ENCODE peak calls at places on chromosomes 3 and 15, in nine cellular contexts. D is thyroid gland, E is esophagus muscularis mucosa, R is PC-3, M is heart right ventricle, F is sigmoid colon, T is fibroblast of lung, J is HCT116, G is lung. L is an unnamed sample. For H3K4me1, the result is how much of the 10 kb centered on the place peaks cover.

GRCh38 chr15:40768492-40769309 is 1.1 kb upstream of the C15orf62 start:
- DNase-seq in D (no peak), M (no peak), J (no peak), F (no peak), R (no peak), T (peak), E (no peak), G (no peak), L (no peak)

GRCh38 chr3:152915695-152916094 is 80.8 kb downstream of the P2RY1 start:
- DNase-seq in R (peak), T (no peak), F (no peak), G (no peak), M (no peak), J (no peak), D (no peak), E (no peak), L (no peak)

GRCh38 chr15:72271221-72271620 is 1.1 kb downstream of the PARP6 start:
- DNase-seq in R (no peak), F (no peak), T (no peak), M (no peak), G (no peak), E (no peak), D (no peak), J (no peak), L (no peak)

GRCh38 chr15:41904487-41905359 is 10.9 kb upstream of the SPTBN5 start:
- DNase-seq in T (peak), J (peak), R (peak), G (peak), F (peak), D (peak), M (no peak), E (no peak), L (peak)

GRCh38 chr3:14483286-14483685 is 56.9 kb downstream of the GRIP2 start:
- DNase-seq in G (no peak), R (no peak), T (no peak), F (no peak), J (no peak), D (no peak), M (no peak), E (no peak), L (no peak)

GRCh38 chr3:65846936-65847335 is 191.8 kb downstream of the MAGI1 start:
- DNase-seq in F (no peak), M (no peak), T (no peak), D (no peak), J (no peak), R (no peak), G (no peak), E (no peak), L (no peak)

GRCh38 chr3:42704136-42704841 is 1.7 kb upstream of the HHATL start:
- DNase-seq in M (no peak), T (no peak), F (no peak), R (peak), G (no peak), J (no peak), E (no peak), D (no peak), L (no peak)

GRCh38 chr15:66778314-66778665 is 76.3 kb downstream of the SMAD6 start:
- DNase-seq in G (no peak), J (no peak), R (no peak), F (no peak), M (no peak), E (no peak), T (no peak), D (no peak), L (no peak)

GRCh38 chr3:53236112-53236841 is 19.5 kb downstream of the TKT start:
- DNase-seq in R (peak), F (peak), G (peak), M (peak), T (peak), D (peak), E (no peak), J (peak), L (peak)

DNA sequence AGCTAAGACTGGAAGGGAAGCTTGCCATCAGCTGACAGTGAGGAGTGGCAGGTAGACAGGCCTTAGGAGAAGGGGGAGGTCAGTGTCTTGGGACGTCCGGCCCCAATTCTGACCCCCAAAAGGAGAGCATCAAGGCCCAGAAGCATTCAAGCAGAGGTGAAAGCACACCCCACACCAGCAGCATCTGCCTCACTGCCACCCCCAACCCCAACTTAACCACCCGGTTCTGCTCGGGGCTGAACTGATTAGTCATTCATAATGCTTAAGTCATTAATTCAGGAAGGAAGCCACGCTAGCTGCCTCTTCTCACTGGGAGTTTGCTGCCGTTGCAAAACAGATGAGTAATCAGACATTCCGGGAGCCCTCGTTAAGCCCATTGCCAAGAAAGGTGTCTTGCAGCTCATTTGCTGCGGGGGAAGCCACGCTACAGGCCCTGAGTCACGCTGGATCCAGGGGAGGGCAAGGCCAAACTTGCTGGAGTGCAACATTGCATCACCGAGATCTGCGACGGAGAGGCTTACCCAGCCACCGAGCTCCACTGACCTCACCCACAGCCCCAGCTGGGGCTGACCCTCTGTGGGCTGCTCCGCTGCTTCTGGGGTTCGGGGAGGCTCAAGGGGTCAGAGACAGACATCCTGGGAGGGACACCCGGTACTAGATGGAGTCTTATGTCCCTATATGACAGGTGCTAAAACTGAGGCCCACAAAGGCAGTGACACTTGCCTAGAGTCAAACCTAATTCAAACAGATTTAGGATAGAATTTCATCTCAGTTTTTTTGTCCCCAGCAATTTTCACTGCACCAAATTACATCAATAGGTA is 46.4 kb upstream of the HES1 start:
- DNase-seq in T (peak), G (peak), M (peak), R (peak), D (peak), F (peak), E (peak), J (peak), L (peak)
- TF ChIP-seq CTCF in T (no peak), G (no peak), M (no peak), R (no peak), D (no peak), F (no peak), E (no peak), J (no peak), L (no peak)

DNA sequence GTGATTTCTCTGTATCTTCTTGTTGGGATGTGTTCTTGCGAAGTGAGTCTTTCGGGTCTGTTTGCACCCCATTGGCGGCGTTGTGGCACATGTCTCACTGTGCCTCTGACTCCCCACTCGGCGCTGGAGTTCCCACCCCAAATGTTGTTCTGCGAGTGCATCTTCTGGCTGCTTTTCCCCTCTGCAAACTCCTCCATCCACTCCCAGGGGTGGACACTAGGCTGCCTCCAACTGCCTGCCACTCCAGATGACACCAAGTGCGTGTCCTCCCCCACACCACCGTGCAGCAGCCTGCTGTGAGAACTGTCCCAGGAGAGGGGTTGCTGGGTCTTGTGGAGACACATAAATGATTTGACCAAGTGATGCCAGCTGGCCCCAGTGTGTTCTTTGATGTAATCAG is 17.6 kb downstream of the EFCC1 start:
- DNase-seq in T (no peak), R (no peak), F (no peak), G (no peak), J (no peak), D (no peak), E (no peak), M (no peak), L (no peak)
- H3K4me1 ChIP-seq in T (under half), R (under half), F (under half), G (under half), J (under half), D (under half), E (half or more), M (under half), L (under half)

GRCh38 chr3:79947469-79947868 is 179.7 kb upstream of the ROBO1 start:
- DNase-seq in E (no peak), D (no peak), G (no peak), R (peak), M (no peak), T (no peak), J (no peak), F (no peak), L (no peak)
- TF ChIP-seq CTCF in E (no peak), D (no peak), G (no peak), R (no peak), M (no peak), T (no peak), J (no peak), F (no peak), L (no peak)

GRCh38 chr3:46113608-46114007 is 86.3 kb upstream of the XCR1 start:
- DNase-seq in R (peak), J (no peak), T (no peak), G (no peak), E (no peak), D (no peak), M (no peak), F (no peak), L (no peak)
- H3K4me1 ChIP-seq in R (half or more), J (under half), T (under half), G (under half), E (under half), D (under half), M (under half), F (under half), L (under half)

L was measured in prostate gland.